ENCODE peak calls at places on chromosomes 2 and 18, in seven cellular contexts. X is heart left ventricle, R is HepG2, Y is body of pancreas, D is colonic mucosa, B is cardiac muscle cell, T is sigmoid colon. Q is an unnamed sample.
A peak's percentile ranks its signal among the peaks of the same experiment; 100 is the strongest.

GRCh38 chr2:150480971-150481830 is 6.3 kb downstream of the RND3 start:
- DNase-seq in X (no peak), R (no peak), Y (no peak), D (no peak), B (no peak), T (no peak), Q (no peak)

GRCh38 chr2:120774557-120775160 is 39.0 kb downstream of the GLI2 start:
- DNase-seq in X (no peak), R (no peak), Y (no peak), D (no peak), B (no peak), T (no peak), Q (no peak)

GRCh38 chr18:66873899-66874298 is 270.0 kb upstream of the CDH19 start:
- DNase-seq in X (no peak), R (peak; percentile 61), Y (no peak), D (no peak), B (no peak), T (no peak), Q (no peak)

GRCh38 chr2:145715601-145716000 is 1195.7 kb upstream of the ZEB2 start:
- DNase-seq in X (no peak), R (no peak), Y (no peak), D (no peak), B (no peak), T (no peak), Q (no peak)

GRCh38 chr2:48205137-48205798 is 299.0 kb upstream of the FBXO11 start:
- DNase-seq in X (no peak), R (peak; percentile 97), Y (no peak), D (no peak), B (peak; percentile 40), T (no peak), Q (peak; percentile 59)

GRCh38 chr2:10413488-10413887 is 34.6 kb downstream of the ODC1 start:
- DNase-seq in X (no peak), R (no peak), Y (no peak), D (no peak), B (no peak), T (no peak), Q (no peak)

GRCh38 chr2:9764153-9764778 is 79.0 kb upstream of the TAF1B start:
- DNase-seq in X (no peak), R (no peak), Y (no peak), D (no peak), B (no peak), T (no peak), Q (no peak)

GRCh38 chr2:9473985-9474360 is 378 bp upstream of the IAH1 start:
- DNase-seq in X (peak; percentile 35), R (no peak), Y (peak; percentile 55), D (peak; percentile 67), B (peak; percentile 52), T (peak; percentile 84), Q (peak; percentile 23)

GRCh38 chr18:58247363-58247834 is 203.4 kb downstream of the NEDD4L start:
- DNase-seq in X (peak; percentile 53), R (no peak), Y (peak; percentile 37), D (no peak), B (peak; percentile 53), T (peak; percentile 76), Q (no peak)

GRCh38 chr2:153622285-153622684 is 143.7 kb upstream of the RPRM start:
- DNase-seq in X (no peak), R (peak; percentile 3), Y (no peak), D (no peak), B (no peak), T (no peak), Q (no peak)

GRCh38 chr18:61797691-61798590 is 94.9 kb downstream of the RNF152 start:
- DNase-seq in X (no peak), R (no peak), Y (no peak), D (no peak), B (no peak), T (no peak), Q (no peak)

GRCh38 chr18:23126352-23127056 is 8.8 kb upstream of the CABLES1 start:
- DNase-seq in X (no peak), R (no peak), Y (no peak), D (peak; percentile 60), B (no peak), T (no peak), Q (no peak)

GRCh38 chr2:155841442-155841841 is 491.1 kb downstream of the NR4A2 start:
- DNase-seq in X (no peak), R (no peak), Y (no peak), D (no peak), B (no peak), T (no peak), Q (no peak)

GRCh38 chr2:159072795-159073194 is 104.4 kb downstream of the TANC1 start:
- DNase-seq in X (no peak), R (no peak), Y (no peak), D (no peak), B (peak; percentile 64), T (no peak), Q (no peak)

GRCh38 chr2:237733677-237734300 is 64.8 kb upstream of the RBM44 start:
- DNase-seq in X (peak; percentile 56), R (peak; percentile 90), Y (peak; percentile 74), D (no peak), B (no peak), T (peak; percentile 81), Q (no peak)

GRCh38 chr2:74895031-74895425 is 61.1 kb downstream of the HK2 start:
- DNase-seq in X (no peak), R (no peak), Y (no peak), D (no peak), B (no peak), T (no peak), Q (no peak)

GRCh38 chr2:222916229-222917197 is 55.7 kb downstream of the ACSL3 start:
- DNase-seq in X (no peak), R (no peak), Y (no peak), D (no peak), B (no peak), T (no peak), Q (no peak)

GRCh38 chr18:24602156-24602555 is 141.7 kb downstream of the HRH4 start:
- DNase-seq in X (no peak), R (no peak), Y (no peak), D (no peak), B (no peak), T (no peak), Q (no peak)

GRCh38 chr2:1594281-1595171 is 149.8 kb downstream of the PXDN start:
- DNase-seq in X (no peak), R (no peak), Y (no peak), D (no peak), B (no peak), T (no peak), Q (no peak)
- H3K27ac ChIP-seq in X (no peak overlapping the region), R (no peak overlapping the region), Y (no peak overlapping the region), D (no peak overlapping the region), B (no peak overlapping the region), T (peak overlapping the region; percentile 57), Q (no peak overlapping the region)

GRCh38 chr2:71609441-71609840 is 156.1 kb downstream of the DYSF start:
- DNase-seq in X (no peak), R (no peak), Y (peak; percentile 1), D (peak; percentile 1), B (peak; percentile 16), T (peak; percentile 19), Q (no peak)

GRCh38 chr2:71609958-71610357 is 156.6 kb downstream of the DYSF start:
- DNase-seq in X (no peak), R (no peak), Y (peak; percentile 6), D (peak; percentile 2), B (peak; percentile 66), T (peak; percentile 32), Q (no peak)

GRCh38 chr2:71611247-71611646 is 157.9 kb downstream of the DYSF start:
- DNase-seq in X (peak; percentile 4), R (no peak), Y (no peak), D (peak; percentile 12), B (no peak), T (peak; percentile 41), Q (no peak)

GRCh38 chr2:71611781-71612545 is 158.6 kb downstream of the DYSF start:
- DNase-seq in X (peak; percentile 2), R (no peak), Y (peak; percentile 5), D (peak; percentile 12), B (no peak), T (peak; percentile 46), Q (no peak)

GRCh38 chr2:71610671-71611070 is 157.3 kb downstream of the DYSF start:
- DNase-seq in X (peak; percentile 3), R (no peak), Y (peak; percentile 4), D (peak; percentile 12), B (no peak), T (peak; percentile 45), Q (no peak)
- H3K27ac ChIP-seq in X (no peak overlapping the region), R (no peak overlapping the region), Y (no peak overlapping the region), D (no peak overlapping the region), B (no peak overlapping the region), T (no peak overlapping the region), Q (no peak overlapping the region)

GRCh38 chr2:219207254-219207883 is 787 bp downstream of the ZFAND2B start:
- DNase-seq in X (no peak), R (no peak), Y (peak; percentile 10), D (no peak), B (no peak), T (peak; percentile 66), Q (no peak)

GRCh38 chr2:219205981-219206441 is 571 bp upstream of the ZFAND2B start:
- DNase-seq in X (no peak), R (no peak), Y (no peak), D (no peak), B (no peak), T (peak; percentile 21), Q (no peak)

GRCh38 chr2:219207884-219208740 is 1.5 kb downstream of the ZFAND2B start:
- DNase-seq in X (peak; percentile 6), R (peak; percentile 90), Y (no peak), D (peak; percentile 29), B (peak; percentile 62), T (peak; percentile 55), Q (no peak)

GRCh38 chr2:219205165-219205538 is 1.4 kb upstream of the ZFAND2B start:
- DNase-seq in X (peak; percentile 2), R (no peak), Y (no peak), D (no peak), B (no peak), T (peak; percentile 33), Q (no peak)

GRCh38 chr2:219206442-219207253 is at the start of gene ZFAND2B:
- DNase-seq in X (peak; percentile 95), R (peak; percentile 86), Y (peak; percentile 96), D (peak; percentile 97), B (peak; percentile 95), T (peak; percentile 97), Q (peak; percentile 87)
- H3K27ac ChIP-seq in X (peak within 1 kb of the TSS; percentile 80), R (peak within 1 kb of the TSS; percentile 95), Y (peak within 1 kb of the TSS; percentile 98), D (peak within 1 kb of the TSS; percentile 92), B (peak within 1 kb of the TSS; percentile 86), T (peak within 1 kb of the TSS; percentile 93), Q (peak within 1 kb of the TSS; percentile 99)

GRCh38 chr2:72888438-72889202 is 1.4 kb downstream of the SPR start:
- DNase-seq in X (no peak), R (peak; percentile 87), Y (no peak), D (no peak), B (no peak), T (no peak), Q (no peak)

GRCh38 chr2:72889991-72890390 is 2.8 kb downstream of the SPR start:
- DNase-seq in X (no peak), R (no peak), Y (no peak), D (peak; percentile 77), B (no peak), T (no peak), Q (no peak)

GRCh38 chr2:72886505-72887031 is 640 bp upstream of the SPR start:
- DNase-seq in X (no peak), R (no peak), Y (no peak), D (no peak), B (no peak), T (no peak), Q (no peak)

GRCh38 chr2:72887032-72887835 is at the start of gene SPR:
- DNase-seq in X (peak; percentile 80), R (peak; percentile 68), Y (peak; percentile 84), D (peak; percentile 88), B (peak; percentile 75), T (peak; percentile 82), Q (no peak)

GRCh38 chr2:72887836-72888437 is 729 bp downstream of the SPR start:
- DNase-seq in X (peak; percentile 90), R (peak; percentile 89), Y (peak; percentile 93), D (peak; percentile 95), B (peak; percentile 92), T (peak; percentile 95), Q (peak; percentile 58)
- H3K27ac ChIP-seq in X (peak overlapping the region; percentile 59), R (peak overlapping the region; percentile 69), Y (peak overlapping the region; percentile 97), D (peak overlapping the region; percentile 95), B (no peak overlapping the region), T (peak overlapping the region; percentile 84), Q (peak overlapping the region; percentile 92)